ENCODE peak calls at places on chromosomes 11 and 22, in eight cellular contexts. L is tibial artery, Z is hypothalamus, S is germinal center, Q is lower lobe of right lung, Y is amygdala, F is NCI-H510A, V is epithelial cell of esophagus. W is an unnamed sample.

GRCh38 chr22:18101536-18101935 is 9.1 kb upstream of the TUBA8 start:
- DNase-seq in F (no peak), V (no peak), Y (no peak), Z (no peak), Q (no peak), L (no peak), S (no peak), W (no peak)

GRCh38 chr11:119319136-119319701 is 2.3 kb upstream of the MCAM start:
- DNase-seq in L (no peak), Q (no peak), S (no peak), Z (no peak), V (no peak), Y (no peak), F (no peak), W (no peak)

GRCh38 chr22:27850000-27850465 is 48.5 kb upstream of the MN1 start:
- DNase-seq in Z (no peak), Q (no peak), Y (no peak), S (no peak), F (no peak), V (no peak), L (no peak), W (no peak)

GRCh38 chr11:45858751-45859398 is 11.6 kb downstream of the CRY2 start:
- DNase-seq in L (no peak), V (no peak), Z (no peak), S (no peak), Q (no peak), Y (no peak), F (no peak), W (no peak)

GRCh38 chr11:115674831-115675230 is 170.6 kb upstream of the CADM1 start:
- DNase-seq in F (no peak), S (no peak), L (no peak), V (no peak), Y (no peak), Z (no peak), Q (no peak), W (no peak)

GRCh38 chr11:68358416-68358815 is 46.0 kb downstream of the LRP5 start:
- DNase-seq in V (no peak), Z (no peak), F (no peak), S (no peak), Q (no peak), L (no peak), Y (no peak), W (no peak)

GRCh38 chr11:93481696-93482095 is 61.5 kb downstream of the SMCO4 start:
- DNase-seq in Z (no peak), V (no peak), S (no peak), Q (no peak), Y (no peak), F (no peak), L (no peak), W (no peak)

GRCh38 chr11:17479284-17480214 is 2.9 kb upstream of the ABCC8 start:
- DNase-seq in L (no peak), Q (no peak), Y (no peak), S (no peak), F (peak; percentile 24), V (peak; percentile 51), Z (peak; percentile 26), W (peak; percentile 31)

GRCh38 chr11:67054851-67055523 is 1.7 kb upstream of the RHOD start:
- DNase-seq in Q (peak; percentile 78), Y (no peak), F (peak; percentile 67), L (no peak), Z (no peak), S (no peak), V (peak; percentile 100), W (peak; percentile 99)